ENCODE peak calls at places on chromosomes 16 and 17, in four cellular contexts. D, K, U and Y are unnamed samples.

GRCh38 chr16:27314161-27314723 is 468 bp downstream of the IL4R start:
- DNase-seq in D (no peak), K (peak), U (no peak), Y (no peak)

GRCh38 chr17:46765491-46765890 is 53.0 kb downstream of the WNT3 start:
- DNase-seq in D (no peak), K (peak), U (no peak), Y (peak)

GRCh38 chr16:8848939-8849391 is 19.8 kb downstream of the CARHSP1 start:
- DNase-seq in D (no peak), K (peak), U (no peak), Y (peak)

GRCh38 chr16:78258651-78259050 is 159.2 kb downstream of the WWOX start:
- DNase-seq in D (no peak), K (no peak), U (no peak), Y (no peak)

GRCh38 chr17:6639651-6640535 is 618 bp downstream of the KIAA0753 start:
- DNase-seq in D (no peak), K (peak), U (peak), Y (peak)

GRCh38 chr17:4902540-4902939 is 358 bp downstream of the CHRNE start:
- DNase-seq in D (no peak), K (peak), U (no peak), Y (no peak)

GRCh38 chr17:64097196-64097936 is 32.6 kb downstream of the ERN1 start:
- DNase-seq in D (no peak), K (no peak), U (no peak), Y (no peak)

GRCh38 chr17:61285483-61286320 is 113.9 kb upstream of the TBX2 start:
- DNase-seq in D (no peak), K (no peak), U (no peak), Y (no peak)

GRCh38 chr16:57988929-57989328 is 11.5 kb downstream of the ZNF319 start:
- DNase-seq in D (no peak), K (no peak), U (peak), Y (no peak)

GRCh38 chr16:30005341-30006094 is 5.3 kb downstream of the DOC2A start:
- DNase-seq in D (no peak), K (no peak), U (peak), Y (peak)

GRCh38 chr16:65196696-65197095 is 74.8 kb upstream of the CDH11 start:
- DNase-seq in D (peak), K (no peak), U (no peak), Y (no peak)

GRCh38 chr16:68719993-68720489 is 17.1 kb upstream of the CDH1 start:
- DNase-seq in D (no peak), K (no peak), U (no peak), Y (no peak)

GRCh38 chr16:57102888-57103879 is 10.8 kb downstream of the CPNE2 start:
- DNase-seq in D (no peak), K (no peak), U (peak), Y (no peak)

GRCh38 chr17:2594657-2595085 is 1.2 kb downstream of the PAFAH1B1 start:
- DNase-seq in D (no peak), K (no peak), U (no peak), Y (no peak)

GRCh38 chr16:58026139-58026704 is 668 bp downstream of the MMP15 start:
- DNase-seq in D (peak), K (peak), U (peak), Y (no peak)

GRCh38 chr17:17120716-17121115 is 78.5 kb downstream of the MPRIP start:
- DNase-seq in D (no peak), K (no peak), U (no peak), Y (no peak)

GRCh38 chr16:46712911-46713310 is 23.5 kb downstream of the ORC6 start:
- DNase-seq in D (no peak), K (no peak), U (no peak), Y (no peak)

GRCh38 chr17:296382-296781 is 56.2 kb downstream of the RPH3AL start:
- DNase-seq in D (no peak), K (no peak), U (no peak), Y (no peak)

GRCh38 chr16:69351309-69352027 is at the start of gene TMED6:
- DNase-seq in D (no peak), K (no peak), U (no peak), Y (no peak)

GRCh38 chr16:54591816-54592246 is 305.2 kb upstream of the IRX3 start:
- DNase-seq in D (no peak), K (peak), U (no peak), Y (peak)

GRCh38 chr17:61431594-61432311 is 20.5 kb upstream of the TBX4 start:
- DNase-seq in D (no peak), K (no peak), U (no peak), Y (no peak)

GRCh38 chr17:38674013-38674748 is 576 bp downstream of the EPOP start:
- DNase-seq in D (peak), K (peak), U (no peak), Y (no peak)

GRCh38 chr17:12789976-12790805 is 893 bp downstream of the ARHGAP44 start:
- DNase-seq in D (no peak), K (peak), U (peak), Y (no peak)

GRCh38 chr17:11928436-11928835 is 68.8 kb downstream of the ZNF18 start:
- DNase-seq in D (no peak), K (no peak), U (no peak), Y (no peak)

GRCh38 chr17:45107286-45107685 is 25.0 kb downstream of the PLCD3 start:
- DNase-seq in D (no peak), K (no peak), U (no peak), Y (no peak)